ENCODE peak calls at places on chromosome 13, in eight cellular contexts. K is fibroblast of mammary gland, C is psoas muscle, N is AG04450, P is uterus, I is GM06990, A is keratinocyte, T is GM12864. S is an unnamed sample.

GRCh38 chr13:97471721-97472120 is 37.8 kb downstream of the RAP2A start:
- DNase-seq in K (no peak), C (no peak), N (no peak), P (no peak), I (no peak), A (no peak), T (no peak), S (no peak)

GRCh38 chr13:48643159-48643558 is 10.6 kb upstream of the CYSLTR2 start:
- DNase-seq in K (no peak), C (no peak), N (no peak), P (no peak), I (no peak), A (no peak), T (no peak), S (no peak)

GRCh38 chr13:114132419-114133121 is at the start of gene RASA3:
- DNase-seq in K (peak), C (peak), N (no peak), P (peak), I (peak), A (no peak), T (no peak), S (peak)

GRCh38 chr13:26246154-26246553 is 7.8 kb upstream of the CDK8 start:
- DNase-seq in K (no peak), C (no peak), N (no peak), P (no peak), I (no peak), A (no peak), T (no peak), S (no peak)

GRCh38 chr13:24614306-24615080 is 65.7 kb upstream of the ATP12A start:
- DNase-seq in K (no peak), C (no peak), N (no peak), P (no peak), I (no peak), A (no peak), T (no peak), S (no peak)

GRCh38 chr13:113364371-113364932 is 522 bp upstream of the GRTP1 start:
- DNase-seq in K (no peak), C (peak), N (no peak), P (peak), I (no peak), A (no peak), T (no peak), S (no peak)

GRCh38 chr13:73335938-73336337 is 277.1 kb downstream of the KLF5 start:
- DNase-seq in K (no peak), C (no peak), N (no peak), P (no peak), I (no peak), A (no peak), T (no peak), S (no peak)

GRCh38 chr13:79427265-79427664 is 21.2 kb upstream of the RBM26 start:
- DNase-seq in K (no peak), C (no peak), N (no peak), P (no peak), I (no peak), A (no peak), T (no peak), S (no peak)

GRCh38 chr13:110387451-110388140 is 80.5 kb downstream of the COL4A2 start:
- DNase-seq in K (peak), C (peak), N (no peak), P (peak), I (peak), A (no peak), T (no peak), S (no peak)

GRCh38 chr13:59542303-59542702 is 621.4 kb downstream of the DIAPH3 start:
- DNase-seq in K (no peak), C (no peak), N (no peak), P (no peak), I (no peak), A (no peak), T (no peak), S (no peak)

GRCh38 chr13:25136872-25137623 is 35.0 kb downstream of the AMER2 start:
- DNase-seq in K (no peak), C (no peak), N (no peak), P (no peak), I (no peak), A (no peak), T (no peak), S (no peak)

GRCh38 chr13:36819811-36820140 is 754 bp downstream of the RFXAP start:
- DNase-seq in K (peak), C (no peak), N (no peak), P (no peak), I (no peak), A (no peak), T (no peak), S (no peak)

GRCh38 chr13:38947049-38947448 is 43.6 kb downstream of the STOML3 start:
- DNase-seq in K (no peak), C (no peak), N (no peak), P (no peak), I (no peak), A (no peak), T (no peak), S (no peak)

GRCh38 chr13:76934671-76935070 is 13.6 kb upstream of the ACOD1 start:
- DNase-seq in K (no peak), C (no peak), N (no peak), P (no peak), I (no peak), A (no peak), T (no peak), S (no peak)

GRCh38 chr13:26449063-26449848 is 108.2 kb upstream of the WASF3 start:
- DNase-seq in K (peak), C (no peak), N (no peak), P (no peak), I (no peak), A (no peak), T (no peak), S (no peak)

GRCh38 chr13:97068146-97068545 is 73.9 kb upstream of the OXGR1 start:
- DNase-seq in K (no peak), C (no peak), N (no peak), P (no peak), I (no peak), A (no peak), T (no peak), S (no peak)

GRCh38 chr13:113422790-113423189 is 30.5 kb downstream of the ADPRHL1 start:
- DNase-seq in K (no peak), C (no peak), N (no peak), P (no peak), I (no peak), A (no peak), T (no peak), S (no peak)

GRCh38 chr13:77619655-77620054 is 77.8 kb upstream of the SLAIN1 start:
- DNase-seq in K (no peak), C (no peak), N (no peak), P (no peak), I (no peak), A (no peak), T (no peak), S (no peak)

GRCh38 chr13:73259061-73259908 is 200.5 kb downstream of the KLF5 start:
- DNase-seq in K (no peak), C (no peak), N (peak), P (peak), I (no peak), A (no peak), T (no peak), S (no peak)

GRCh38 chr13:26326562-26326961 is 72.6 kb downstream of the CDK8 start:
- DNase-seq in K (no peak), C (no peak), N (no peak), P (no peak), I (no peak), A (no peak), T (no peak), S (no peak)

GRCh38 chr13:69194130-69194529 is 913.5 kb upstream of the ATXN8OS start:
- DNase-seq in K (no peak), C (no peak), N (no peak), P (no peak), I (no peak), A (no peak), T (no peak), S (no peak)

GRCh38 chr13:69291292-69291906 is 816.2 kb upstream of the ATXN8OS start:
- DNase-seq in K (no peak), C (no peak), N (no peak), P (no peak), I (no peak), A (no peak), T (no peak), S (no peak)

GRCh38 chr13:67128148-67128547 is 102.0 kb downstream of the PCDH9 start:
- DNase-seq in K (no peak), C (no peak), N (no peak), P (no peak), I (no peak), A (no peak), T (no peak), S (no peak)

GRCh38 chr13:101453784-101454201 is 1.3 kb downstream of the ITGBL1 start:
- DNase-seq in K (no peak), C (no peak), N (no peak), P (no peak), I (peak), A (no peak), T (no peak), S (no peak)
- TF ChIP-seq CTCF in K (no peak), C (no peak), N (no peak), P (no peak), I (peak), A (peak), T (peak), S (peak)

GRCh38 chr13:91174886-91175501 is 172.5 kb upstream of the MIR17HG start:
- DNase-seq in K (no peak), C (no peak), N (no peak), P (no peak), I (no peak), A (no peak), T (no peak), S (no peak)
- H3K4me3 ChIP-seq in K (no peak), C (peak), N (peak), P (no peak), I (no peak), A (no peak), T (no peak), S (peak)

GRCh38 chr13:82136880-82137279 is 1745.4 kb downstream of the SLITRK1 start:
- DNase-seq in K (no peak), C (no peak), N (no peak), P (no peak), I (no peak), A (no peak), T (no peak), S (no peak)
- TF ChIP-seq CTCF in K (no peak), C (no peak), N (no peak), P (no peak), I (no peak), A (no peak), T (no peak), S (no peak)

DNA sequence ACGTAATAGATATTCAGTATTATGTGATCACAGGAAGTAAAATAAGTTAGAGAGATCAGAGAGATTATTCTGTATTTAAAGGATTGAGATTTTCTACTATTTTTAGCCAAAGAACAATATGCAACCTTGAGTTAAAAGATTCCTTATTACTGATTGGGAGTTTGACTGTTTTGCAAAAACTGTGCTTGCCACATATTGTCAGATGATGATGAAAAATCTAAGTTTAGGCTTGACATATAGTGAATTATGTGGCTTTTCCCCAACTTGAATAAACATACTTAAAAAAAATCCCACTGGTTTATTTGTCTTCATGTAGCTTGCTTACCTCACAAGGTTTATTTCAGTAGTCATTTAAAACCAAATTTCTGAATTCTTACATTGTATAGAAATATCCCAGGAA is 194.4 kb downstream of the KCNRG start:
- DNase-seq in K (peak), C (no peak), N (no peak), P (no peak), I (no peak), A (no peak), T (no peak), S (no peak)
- H3K4me3 ChIP-seq in K (no peak), C (no peak), N (no peak), P (no peak), I (no peak), A (no peak), T (no peak), S (no peak)

GRCh38 chr13:49975826-49976225 is 21.0 kb upstream of the TRIM13 start:
- DNase-seq in K (no peak), C (no peak), N (no peak), P (no peak), I (no peak), A (no peak), T (no peak), S (no peak)

GRCh38 chr13:49972709-49973108 is 24.1 kb upstream of the TRIM13 start:
- DNase-seq in K (no peak), C (no peak), N (no peak), P (no peak), I (no peak), A (no peak), T (no peak), S (no peak)

GRCh38 chr13:49980266-49980665 is 16.6 kb upstream of the TRIM13 start:
- DNase-seq in K (no peak), C (no peak), N (no peak), P (no peak), I (no peak), A (no peak), T (no peak), S (no peak)

GRCh38 chr13:49977992-49978391 is 18.9 kb upstream of the TRIM13 start:
- DNase-seq in K (no peak), C (no peak), N (no peak), P (no peak), I (no peak), A (no peak), T (no peak), S (no peak)

GRCh38 chr13:49976314-49977258 is 20.3 kb upstream of the TRIM13 start:
- DNase-seq in K (peak), C (peak), N (peak), P (peak), I (no peak), A (no peak), T (no peak), S (peak)
- TF ChIP-seq CTCF in K (peak), C (peak), N (peak), P (peak), I (peak), A (peak), T (peak), S (peak)

GRCh38 chr13:20713014-20713376 is 9.5 kb downstream of the IL17D start:
- DNase-seq in K (no peak), C (no peak), N (no peak), P (no peak), I (no peak), A (no peak), T (no peak), S (no peak)
- H3K4me3 ChIP-seq in K (no peak), C (peak), N (no peak), P (peak), I (no peak), A (no peak), T (no peak), S (peak)

GRCh38 chr13:71811344-71811743 is 55.7 kb downstream of the DACH1 start:
- DNase-seq in K (no peak), C (no peak), N (no peak), P (no peak), I (no peak), A (no peak), T (no peak), S (no peak)
- TF ChIP-seq CTCF in K (no peak), C (no peak), N (no peak), P (no peak), I (no peak), A (no peak), T (no peak), S (no peak)

GRCh38 chr13:100650321-100650720 is 24.3 kb downstream of the TMTC4 start:
- DNase-seq in K (no peak), C (no peak), N (no peak), P (no peak), I (no peak), A (no peak), T (no peak), S (peak)
- H3K4me3 ChIP-seq in K (no peak), C (no peak), N (no peak), P (no peak), I (no peak), A (no peak), T (no peak), S (peak)

GRCh38 chr13:102310691-102311432 is 91.0 kb downstream of the FGF14 start:
- DNase-seq in K (peak), C (peak), N (no peak), P (peak), I (no peak), A (no peak), T (no peak), S (no peak)

GRCh38 chr13:102312841-102313240 is 89.0 kb downstream of the FGF14 start:
- DNase-seq in K (no peak), C (no peak), N (no peak), P (no peak), I (no peak), A (no peak), T (no peak), S (no peak)

GRCh38 chr13:102311433-102311796 is 90.4 kb downstream of the FGF14 start:
- DNase-seq in K (no peak), C (no peak), N (no peak), P (no peak), I (no peak), A (no peak), T (no peak), S (no peak)

GRCh38 chr13:102309110-102309509 is 92.7 kb downstream of the FGF14 start:
- DNase-seq in K (no peak), C (no peak), N (no peak), P (no peak), I (no peak), A (no peak), T (no peak), S (peak)

GRCh38 chr13:102311901-102312300 is 89.9 kb downstream of the FGF14 start:
- DNase-seq in K (no peak), C (no peak), N (no peak), P (no peak), I (peak), A (no peak), T (no peak), S (no peak)
- TF ChIP-seq CTCF in K (no peak), C (no peak), N (no peak), P (no peak), I (no peak), A (no peak), T (no peak), S (no peak)

GRCh38 chr13:42652642-42653415 is 78.9 kb downstream of the TNFSF11 start:
- DNase-seq in K (no peak), C (no peak), N (no peak), P (no peak), I (no peak), A (no peak), T (no peak), S (no peak)
- H3K4me3 ChIP-seq in K (no peak), C (no peak), N (no peak), P (no peak), I (no peak), A (no peak), T (no peak), S (no peak)